ENCODE peak calls at places on chromosomes 3 and 15, in nine cellular contexts. S is HepG2, Z is upper lobe of right lung, J is GM06990, H is endothelial cell, C is hepatocyte, P is HFFc6, G is heart left ventricle, N is colonic mucosa. Q is an unnamed sample.

GRCh38 chr3:112860898-112861297 is 14.2 kb upstream of the CD200R1L start:
- DNase-seq in N (no peak), J (no peak), G (no peak), H (no peak), C (no peak), P (no peak), Z (no peak), S (no peak), Q (no peak)

GRCh38 chr15:38252481-38253311 is at the start of gene SPRED1:
- DNase-seq in J (peak; percentile 51), C (peak; percentile 81), N (peak; percentile 70), S (peak; percentile 14), P (peak; percentile 46), G (peak; percentile 86), Z (peak; percentile 91), H (peak; percentile 75), Q (no peak)

GRCh38 chr3:37967252-37967881 is 23.2 kb upstream of the VILL start:
- DNase-seq in G (peak; percentile 62), N (peak; percentile 83), J (no peak), C (peak; percentile 79), P (peak; percentile 48), S (peak; percentile 56), Z (peak; percentile 79), H (peak; percentile 72), Q (no peak)

GRCh38 chr3:97971679-97972567 is at the start of gene RIOX2:
- DNase-seq in H (peak; percentile 62), S (peak; percentile 52), N (peak; percentile 80), J (peak; percentile 86), G (peak; percentile 83), Z (peak; percentile 92), C (peak; percentile 87), P (peak; percentile 57), Q (peak; percentile 19)

GRCh38 chr3:27356976-27357375 is 12.2 kb downstream of the NEK10 start:
- DNase-seq in J (no peak), N (no peak), P (no peak), C (no peak), H (no peak), S (no peak), Z (no peak), G (no peak), Q (no peak)

GRCh38 chr3:125128861-125129501 is 73.2 kb upstream of the HEG1 start:
- DNase-seq in G (no peak), S (peak; percentile 16), N (no peak), P (peak; percentile 88), C (peak; percentile 55), Z (peak; percentile 72), H (no peak), J (no peak), Q (peak; percentile 86)

GRCh38 chr3:27195059-27195458 is 174.1 kb downstream of the NEK10 start:
- DNase-seq in S (no peak), N (no peak), J (no peak), Z (no peak), G (no peak), P (no peak), H (no peak), C (no peak), Q (no peak)

GRCh38 chr3:64687781-64688515 is at the start of gene ADAMTS9:
- DNase-seq in C (peak; percentile 89), P (no peak), Z (peak; percentile 88), J (no peak), H (peak; percentile 85), S (no peak), G (peak; percentile 91), N (peak; percentile 73), Q (no peak)

GRCh38 chr3:63940389-63940757 is 28.2 kb upstream of the SCAANT1 start:
- DNase-seq in P (peak; percentile 59), G (no peak), S (no peak), C (no peak), Z (no peak), J (no peak), N (no peak), H (no peak), Q (no peak)

GRCh38 chr15:88334436-88334835 is 77.9 kb upstream of the NTRK3 start:
- DNase-seq in C (no peak), P (peak; percentile 60), G (no peak), N (no peak), H (no peak), J (no peak), S (no peak), Z (no peak), Q (no peak)

GRCh38 chr15:88335074-88335473 is 78.5 kb upstream of the NTRK3 start:
- DNase-seq in J (no peak), C (no peak), N (no peak), S (no peak), P (no peak), Z (no peak), H (no peak), G (no peak), Q (no peak)

GRCh38 chr15:88326924-88327323 is 70.4 kb upstream of the NTRK3 start:
- DNase-seq in P (no peak), J (no peak), C (no peak), S (no peak), N (no peak), Z (no peak), G (no peak), H (no peak), Q (no peak)

DNA sequence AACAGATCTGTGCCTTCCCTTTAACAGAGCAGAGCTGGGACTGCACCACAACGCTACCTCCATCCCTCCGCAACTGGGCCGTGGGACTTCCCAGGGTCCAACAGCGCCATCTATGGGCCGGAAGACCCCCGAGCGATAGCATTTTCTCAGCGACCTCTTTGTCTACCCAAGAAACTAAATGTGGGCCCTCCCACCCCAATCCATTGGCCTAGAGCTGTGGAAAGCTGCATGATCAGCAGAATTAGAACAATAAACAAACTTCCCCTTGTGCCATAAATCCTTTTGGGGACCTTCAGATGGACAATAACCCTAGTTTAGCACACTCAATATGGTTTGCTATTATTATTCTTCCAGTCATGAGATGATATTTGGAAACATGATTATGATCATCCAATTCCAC is 74.8 kb upstream of the NTRK3 start:
- DNase-seq in J (peak; percentile 14), C (peak; percentile 75), N (peak; percentile 19), P (no peak), H (peak; percentile 81), Z (no peak), S (peak; percentile 29), G (no peak), Q (no peak)
- TF ChIP-seq CTCF in J (peak; percentile 78), C (peak; percentile 56), N (peak; percentile 26), P (peak; percentile 65), H (peak; percentile 68), Z (peak; percentile 41), S (peak; percentile 76), G (peak; percentile 38), Q (peak; percentile 65)

DNA sequence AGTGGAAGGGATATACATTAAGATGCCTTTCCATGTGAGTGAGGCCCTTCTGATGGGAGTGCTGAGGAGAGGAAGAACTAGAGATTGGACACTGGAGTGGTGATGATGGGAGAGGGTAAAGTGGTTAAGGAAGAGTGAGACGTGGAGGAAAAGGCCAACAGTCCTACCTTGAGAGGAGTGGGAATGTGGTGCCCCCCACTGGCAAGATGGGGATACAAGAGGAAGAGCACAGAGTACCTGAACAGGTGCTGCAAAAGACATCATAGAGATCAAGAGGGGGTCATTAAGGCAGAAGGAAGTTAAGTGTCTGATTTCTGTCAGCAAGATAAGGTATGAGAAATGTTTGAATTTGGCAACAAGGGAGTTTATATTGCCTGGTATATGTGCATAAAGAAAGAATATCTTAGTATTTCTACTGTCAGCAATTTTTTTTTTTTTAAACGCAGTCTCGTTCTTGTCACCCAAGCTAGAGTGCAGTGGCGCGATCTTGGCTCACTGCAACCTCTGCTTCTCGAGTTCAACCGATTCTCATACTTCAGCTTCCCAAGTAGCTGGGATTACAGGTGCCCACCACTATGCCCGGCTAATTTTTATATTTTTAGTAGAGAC is 34.0 kb downstream of the ARIH2 start:
- DNase-seq in S (peak; percentile 45), N (peak; percentile 69), Z (no peak), J (no peak), H (peak; percentile 41), P (no peak), C (peak; percentile 56), G (no peak), Q (no peak)
- TF ChIP-seq CTCF in S (peak; percentile 80), N (peak; percentile 47), Z (peak; percentile 34), J (peak; percentile 68), H (peak; percentile 32), P (peak; percentile 62), C (peak; percentile 46), G (peak; percentile 37), Q (peak; percentile 59)

DNA sequence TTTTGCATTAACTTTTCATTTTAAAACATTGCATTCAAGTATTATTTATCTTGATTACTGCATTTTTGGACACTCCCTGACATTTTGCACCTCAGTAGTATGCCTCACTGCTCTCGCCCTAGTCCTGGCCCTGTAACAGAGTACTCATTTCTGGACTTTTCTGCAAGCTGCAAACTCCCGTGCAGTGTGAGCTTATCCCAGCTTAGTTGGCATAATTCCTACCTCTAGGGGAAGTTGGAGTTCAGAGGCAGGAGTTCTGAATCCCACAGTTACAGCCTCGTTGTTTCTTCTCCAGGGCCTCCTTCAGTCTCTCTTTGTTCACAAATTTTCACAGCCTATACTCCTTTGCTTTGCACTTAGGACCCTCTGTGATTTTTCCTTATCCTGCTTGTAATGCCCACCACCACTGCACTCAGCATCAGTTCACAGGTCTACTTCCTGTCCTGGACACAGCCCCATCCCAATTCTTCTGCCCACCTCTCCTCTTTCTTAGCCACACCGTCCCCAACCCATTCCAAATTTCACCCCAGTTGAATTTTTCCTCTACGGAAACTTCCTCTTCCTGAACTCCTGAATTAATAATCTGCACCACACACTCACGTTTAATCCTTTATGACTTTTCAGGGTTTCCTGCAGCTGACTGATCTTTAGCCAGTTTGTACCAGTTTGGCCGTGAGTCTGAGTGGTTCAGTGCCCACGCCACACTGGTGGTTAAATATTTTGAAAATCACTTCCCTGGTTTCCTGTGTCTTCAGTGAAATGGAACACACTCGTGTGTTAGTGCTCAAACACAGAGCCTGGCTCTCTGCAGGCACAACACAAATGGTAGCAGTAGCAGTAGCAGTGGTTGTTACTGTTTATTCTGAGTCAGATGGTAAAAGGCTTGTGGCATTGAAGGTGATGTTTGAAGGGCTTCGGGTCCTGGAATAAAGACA is 6.3 kb upstream of the CTSH start:
- DNase-seq in P (peak; percentile 45), C (peak; percentile 54), H (no peak), G (no peak), Z (no peak), J (no peak), S (peak; percentile 61), N (no peak), Q (peak; percentile 55)
- TF ChIP-seq CTCF in P (peak; percentile 50), C (no peak), H (no peak), G (no peak), Z (peak; percentile 15), J (no peak), S (peak; percentile 35), N (no peak), Q (peak; percentile 58)

DNA sequence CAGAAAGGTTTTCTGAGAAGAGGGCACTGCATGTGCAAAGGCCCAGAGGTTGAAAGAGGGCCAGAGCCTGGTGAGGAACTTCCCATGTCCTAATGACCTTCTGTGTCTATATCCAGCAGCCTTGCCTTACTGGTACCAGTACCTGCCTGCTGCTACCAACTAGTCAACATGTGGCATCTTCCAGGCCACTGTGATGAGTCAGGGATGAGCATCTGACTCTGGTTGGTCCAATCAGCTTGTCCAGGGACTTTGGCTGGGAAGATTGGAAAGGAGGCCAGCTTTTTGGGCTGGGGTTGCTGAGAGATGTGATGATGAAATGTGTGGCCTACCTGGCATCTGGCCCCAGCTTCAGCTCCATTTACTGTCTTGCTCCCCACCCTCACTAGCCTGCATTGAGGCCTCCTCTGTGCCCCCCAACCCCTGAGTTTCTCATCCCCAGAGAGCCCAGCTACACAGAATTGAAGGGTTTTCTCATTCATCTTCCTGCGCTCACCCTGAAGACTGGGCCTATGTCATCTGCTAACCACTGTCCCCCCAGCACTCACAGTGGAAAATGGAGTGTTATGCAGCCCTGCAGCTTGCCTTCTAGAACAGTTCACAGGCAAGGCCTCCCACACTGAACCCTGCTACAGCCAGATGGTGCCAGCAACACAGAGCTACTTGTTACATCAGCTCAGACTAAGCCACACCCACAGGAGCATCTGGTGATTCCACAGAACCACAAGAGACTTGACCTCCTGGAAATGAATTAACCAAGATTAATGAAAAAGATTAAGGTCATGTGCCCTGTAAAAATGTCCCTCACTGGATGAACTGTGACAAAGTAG is 1.3 kb upstream of the TWF2 start:
- DNase-seq in P (peak; percentile 87), G (peak; percentile 65), C (peak; percentile 80), S (peak; percentile 59), H (peak; percentile 3), N (peak; percentile 70), J (no peak), Z (peak; percentile 67), Q (peak; percentile 80)
- TF ChIP-seq CTCF in P (no peak), G (no peak), C (no peak), S (peak; percentile 44), H (no peak), N (no peak), J (peak; percentile 27), Z (no peak), Q (peak; percentile 19)

Q was measured in retinal pigment epithelial cell.